ENCODE peak calls at places on chromosomes 5 and 9, in four cellular contexts. F, R, A and P are unnamed samples.

GRCh38 chr5:150068961-150069618 is 17.3 kb downstream of the CSF1R start:
- DNase-seq in F (no peak), R (peak), A (no peak), P (no peak)

GRCh38 chr9:75551866-75552265 is 338.6 kb upstream of the PCSK5 start:
- DNase-seq in F (no peak), R (no peak), A (no peak), P (no peak)

GRCh38 chr9:125888220-125888619 is 141.0 kb downstream of the PBX3 start:
- DNase-seq in F (no peak), R (no peak), A (no peak), P (no peak)

GRCh38 chr5:93829346-93829745 is 87.9 kb upstream of the POU5F2 start:
- DNase-seq in F (no peak), R (no peak), A (no peak), P (no peak)

GRCh38 chr9:130740218-130741023 is 46.8 kb downstream of the EXOSC2 start:
- DNase-seq in F (no peak), R (no peak), A (no peak), P (no peak)

GRCh38 chr9:137304383-137305059 is 2.5 kb upstream of the NRARP start:
- DNase-seq in F (no peak), R (no peak), A (no peak), P (no peak)

GRCh38 chr9:128785427-128785826 is 1.6 kb upstream of the TBC1D13 start:
- DNase-seq in F (no peak), R (no peak), A (no peak), P (no peak)

GRCh38 chr5:134289509-134290113 is 63.7 kb upstream of the PPP2CA start:
- DNase-seq in F (peak), R (peak), A (peak), P (peak)

GRCh38 chr9:124390812-124391658 is 24.2 kb downstream of the PSMB7 start:
- DNase-seq in F (no peak), R (no peak), A (no peak), P (no peak)

GRCh38 chr5:117679046-117679445 is 1104.4 kb upstream of the SEMA6A start:
- DNase-seq in F (no peak), R (no peak), A (no peak), P (no peak)

GRCh38 chr5:174736351-174736721 is 12.0 kb downstream of the MSX2 start:
- DNase-seq in F (peak), R (no peak), A (peak), P (no peak)

GRCh38 chr9:93093449-93094293 is 2.3 kb upstream of the CARD19 start:
- DNase-seq in F (no peak), R (peak), A (no peak), P (no peak)

GRCh38 chr5:132384506-132384905 is 15.0 kb downstream of the SLC22A5 start:
- DNase-seq in F (no peak), R (no peak), A (no peak), P (no peak)

GRCh38 chr5:55551298-55551846 is 16.6 kb upstream of the PLPP1 start:
- DNase-seq in F (no peak), R (no peak), A (no peak), P (no peak)

GRCh38 chr9:106859957-106860715 is 2.8 kb upstream of the ZNF462 start:
- DNase-seq in F (no peak), R (peak), A (no peak), P (no peak)

GRCh38 chr5:119537704-119538103 is 85.4 kb downstream of the HSD17B4 start:
- DNase-seq in F (no peak), R (no peak), A (no peak), P (no peak)

GRCh38 chr9:113503131-113503541 is 39.6 kb downstream of the RGS3 start:
- DNase-seq in F (no peak), R (no peak), A (no peak), P (no peak)

GRCh38 chr5:127887282-127887681 is 184.1 kb downstream of the CCDC192 start:
- DNase-seq in F (no peak), R (no peak), A (no peak), P (no peak)

GRCh38 chr5:138037271-138037670 is 4.4 kb upstream of the FAM13B start:
- DNase-seq in F (no peak), R (no peak), A (no peak), P (no peak)

GRCh38 chr9:134597957-134598883 is 43.4 kb upstream of the COL5A1 start:
- DNase-seq in F (no peak), R (no peak), A (no peak), P (no peak)

GRCh38 chr9:108377881-108378280 is 477.9 kb downstream of the ACTL7B start:
- DNase-seq in F (no peak), R (no peak), A (no peak), P (no peak)

GRCh38 chr5:100270323-100270771 is 264.8 kb upstream of the FAM174A start:
- DNase-seq in F (no peak), R (no peak), A (no peak), P (no peak)

GRCh38 chr9:88721528-88722279 is 186.7 kb downstream of the NXNL2 start:
- DNase-seq in F (no peak), R (no peak), A (no peak), P (no peak)

GRCh38 chr5:321726-322251 is 275 bp downstream of the AHRR start:
- DNase-seq in F (no peak), R (no peak), A (no peak), P (no peak)

GRCh38 chr5:322942-323879 is 1.7 kb downstream of the AHRR start:
- DNase-seq in F (no peak), R (no peak), A (no peak), P (no peak)

GRCh38 chr5:320524-321232 is 836 bp upstream of the AHRR start:
- DNase-seq in F (no peak), R (no peak), A (no peak), P (no peak)

GRCh38 chr5:322281-322941 is 897 bp downstream of the AHRR start:
- DNase-seq in F (no peak), R (no peak), A (no peak), P (no peak)

GRCh38 chr5:321233-321725 is at the start of gene AHRR:
- DNase-seq in F (no peak), R (no peak), A (no peak), P (peak)
- TF ChIP-seq CTCF in F (peak), R (no peak), A (peak), P (peak)

GRCh38 chr5:77235881-77236560 is 25.5 kb downstream of the PDE8B start:
- DNase-seq in F (no peak), R (no peak), A (no peak), P (no peak)

GRCh38 chr5:77241444-77241843 is 31.0 kb downstream of the PDE8B start:
- DNase-seq in F (no peak), R (no peak), A (no peak), P (no peak)

DNA sequence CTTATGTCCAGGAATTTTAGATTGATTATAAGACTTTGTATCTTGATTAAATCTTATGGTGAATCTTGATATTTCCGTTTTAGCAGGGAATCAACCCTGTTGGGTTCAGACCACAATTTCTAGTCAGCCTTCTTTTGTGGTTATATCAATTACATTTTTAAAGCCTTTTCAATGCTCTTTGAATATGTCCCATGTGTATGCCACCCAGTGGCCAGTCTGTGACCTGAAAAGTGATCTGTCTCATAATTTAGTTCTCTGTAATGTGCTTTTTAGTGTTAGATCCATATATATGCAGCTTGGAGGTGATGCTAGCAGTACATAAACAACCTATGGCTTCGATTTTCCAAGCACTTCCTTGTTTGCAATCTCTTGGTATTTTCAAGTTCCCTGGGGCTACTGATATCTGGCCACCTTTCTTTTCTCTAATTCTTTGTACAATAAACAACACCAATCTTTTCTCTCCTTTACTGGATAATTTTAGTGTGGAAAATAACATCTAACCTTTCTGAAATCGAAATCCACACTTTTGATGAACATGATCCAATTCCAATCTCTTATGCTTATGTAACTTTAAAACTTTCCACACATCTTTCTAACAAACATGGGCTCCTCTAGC is 28.8 kb downstream of the PDE8B start:
- DNase-seq in F (no peak), R (no peak), A (no peak), P (no peak)
- TF ChIP-seq CTCF in F (peak), R (no peak), A (peak), P (peak)

DNA sequence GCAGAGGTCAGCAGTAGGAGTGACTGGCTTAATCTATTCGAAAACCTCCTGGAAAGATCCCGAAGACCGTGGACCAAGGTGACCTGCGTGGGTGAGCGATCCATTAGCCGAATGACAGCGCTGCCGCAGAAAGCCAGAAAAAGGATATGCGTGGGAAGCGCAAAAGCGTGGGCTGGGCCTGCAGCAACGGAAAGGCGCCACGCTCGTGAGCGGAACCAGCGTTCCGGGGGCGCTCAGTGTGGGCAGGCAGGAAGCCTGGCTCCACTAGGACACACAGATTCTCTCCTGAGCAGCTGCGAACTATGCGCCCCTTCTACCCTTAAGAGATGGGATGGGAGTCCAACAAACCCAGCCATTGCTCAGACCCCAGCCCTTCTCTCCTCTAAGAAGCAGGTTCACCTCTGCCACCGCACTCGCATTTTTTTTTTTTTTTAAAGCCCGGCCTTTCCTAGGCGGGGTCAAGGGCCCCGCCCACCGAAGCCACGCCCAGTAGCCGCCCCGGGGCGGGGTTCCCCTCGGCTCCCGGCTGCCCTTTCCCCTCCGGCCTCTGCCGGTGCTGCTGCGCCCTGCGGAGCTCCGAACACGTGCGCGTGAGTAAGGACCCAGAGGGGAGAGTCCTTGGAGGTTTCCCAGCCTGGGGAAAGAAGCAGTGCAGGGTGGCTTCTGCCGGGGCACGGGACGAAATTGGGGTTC is 19.8 kb upstream of the MATR3 start:
- DNase-seq in F (no peak), R (peak), A (no peak), P (peak)
- TF ChIP-seq CTCF in F (no peak), R (no peak), A (no peak), P (no peak)

GRCh38 chr9:115924669-115924987 is 229.0 kb upstream of the PAPPA start:
- DNase-seq in F (no peak), R (no peak), A (no peak), P (no peak)
- TF ChIP-seq CTCF in F (no peak), R (no peak), A (no peak), P (no peak)